ENCODE peak calls at places on chromosomes 16 and 17, in ten cellular contexts. D is mammary epithelial cell, G is lower lobe of right lung, Z is endothelial cell of umbilical vein, Q is DND-41, M is PC-3, B is body of pancreas, K is ovary, W is A673, J is mesendoderm. C is an unnamed sample. For H3K4me1, the result is how much of the 10 kb centered on the place peaks cover.

GRCh38 chr17:83110755-83111154 is 31.3 kb downstream of the METRNL start:
- DNase-seq in M (no peak), D (no peak), B (no peak), Q (no peak), G (no peak), K (no peak), J (no peak), Z (peak), W (no peak), C (no peak)

GRCh38 chr16:87305505-87306391 is 11.4 kb downstream of the C16orf95 start:
- DNase-seq in D (peak), W (peak), Q (no peak), M (no peak), B (no peak), K (no peak), J (peak), Z (no peak), G (no peak), C (peak)

GRCh38 chr16:22353188-22353919 is 21.1 kb downstream of the CDR2 start:
- DNase-seq in Q (no peak), J (peak), G (no peak), K (no peak), W (peak), B (peak), M (peak), D (peak), Z (peak), C (peak)

GRCh38 chr16:81405702-81406113 is 38.9 kb upstream of the CMIP start:
- DNase-seq in M (peak), Z (peak), G (no peak), D (peak), W (no peak), B (peak), K (peak), J (peak), Q (no peak), C (peak)

GRCh38 chr16:81500833-81501521 is 56.4 kb downstream of the CMIP start:
- DNase-seq in W (peak), Z (peak), Q (no peak), K (no peak), M (peak), J (no peak), G (no peak), D (peak), B (no peak), C (peak)

GRCh38 chr17:231966-232807 is 50.7 kb upstream of the DOC2B start:
- DNase-seq in G (no peak), K (peak), Q (no peak), W (no peak), J (no peak), D (no peak), B (no peak), Z (no peak), M (no peak), C (no peak)

GRCh38 chr16:73145166-73145565 is 97.2 kb upstream of the ZFHX3 start:
- DNase-seq in W (no peak), D (no peak), K (no peak), G (no peak), Q (no peak), M (no peak), Z (no peak), J (no peak), B (no peak), C (no peak)

GRCh38 chr17:81019563-81020442 is 15.1 kb upstream of the BAIAP2 start:
- DNase-seq in G (peak), W (no peak), Q (no peak), J (no peak), B (no peak), Z (no peak), K (no peak), D (no peak), M (no peak), C (no peak)

GRCh38 chr17:39777534-39778365 is 40.0 kb downstream of the GRB7 start:
- DNase-seq in W (no peak), J (no peak), B (no peak), G (no peak), M (no peak), Q (no peak), K (no peak), D (no peak), Z (no peak), C (no peak)

GRCh38 chr17:76199466-76199865 is 40.8 kb downstream of the RNF157 start:
- DNase-seq in K (no peak), Q (peak), G (no peak), J (no peak), B (no peak), Z (no peak), M (no peak), D (no peak), W (no peak), C (no peak)

GRCh38 chr17:54172654-54173316 is 350.1 kb downstream of the KIF2B start:
- DNase-seq in G (no peak), K (no peak), M (peak), Z (no peak), D (peak), J (peak), B (peak), Q (peak), W (peak), C (peak)

GRCh38 chr17:7435676-7436555 is 681 bp downstream of the TMEM102 start:
- DNase-seq in Z (peak), B (peak), Q (peak), G (peak), K (no peak), M (peak), D (peak), W (peak), J (peak), C (peak)

GRCh38 chr16:14013571-14014283 is 57.4 kb upstream of the MRTFB start:
- DNase-seq in M (peak), B (peak), J (peak), Z (peak), W (peak), G (no peak), K (peak), D (peak), Q (no peak), C (peak)

GRCh38 chr16:81237282-81237681 is 1.2 kb upstream of the BCO1 start:
- DNase-seq in W (no peak), B (peak), K (no peak), M (peak), J (no peak), G (no peak), Q (no peak), D (peak), Z (no peak), C (no peak)

GRCh38 chr17:34637041-34637547 is 57.7 kb downstream of the TMEM132E start:
- DNase-seq in M (no peak), Z (no peak), Q (no peak), B (no peak), K (no peak), J (no peak), G (peak), W (no peak), D (no peak), C (no peak)

DNA sequence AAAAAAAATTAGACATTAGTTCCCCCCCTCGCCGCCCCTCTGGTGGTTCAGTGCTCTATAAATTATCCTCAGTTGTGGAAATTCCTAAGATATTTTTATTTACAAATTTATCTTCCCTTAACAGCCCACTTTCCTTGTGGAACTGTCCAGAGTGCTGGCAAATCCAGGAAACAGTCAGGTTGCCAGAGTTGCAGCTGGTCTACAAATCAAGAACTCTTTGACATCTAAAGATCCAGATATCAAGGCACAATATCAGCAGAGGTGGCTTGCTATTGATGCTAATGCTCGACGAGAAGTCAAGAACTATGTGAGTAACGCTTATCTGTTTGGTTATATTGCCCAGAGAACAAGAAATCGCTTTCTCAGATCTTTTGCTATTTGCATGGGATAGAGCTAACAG is 2.9 kb downstream of the KPNB1 start:
- DNase-seq in J (peak), W (no peak), Z (peak), G (no peak), Q (no peak), D (no peak), K (no peak), B (no peak), M (no peak), C (peak)
- H3K4me1 ChIP-seq in J (under half), W (under half), Z (under half), G (under half), Q (half or more), D (under half), K (under half), B (under half), M (under half), C (under half)

GRCh38 chr17:4734857-4735475 is 3.7 kb downstream of the MED11 start:
- DNase-seq in D (no peak), K (no peak), J (no peak), M (no peak), W (no peak), Q (no peak), Z (no peak), B (no peak), G (peak), C (no peak)
- H3K27ac ChIP-seq in D (no peak), K (no peak), J (no peak), M (no peak), W (no peak), Q (no peak), Z (no peak), B (peak), G (no peak), C (no peak)

GRCh38 chr17:50906443-50906842 is 40.3 kb upstream of the TOB1 start:
- DNase-seq in G (no peak), W (no peak), B (no peak), D (no peak), Z (no peak), M (no peak), K (no peak), Q (no peak), J (no peak), C (no peak)

GRCh38 chr17:50902768-50903353 is 36.7 kb upstream of the TOB1 start:
- DNase-seq in D (no peak), K (no peak), G (no peak), B (no peak), J (no peak), Z (no peak), W (no peak), Q (no peak), M (no peak), C (no peak)

GRCh38 chr17:50903604-50904521 is 37.7 kb upstream of the TOB1 start:
- DNase-seq in K (no peak), G (no peak), W (no peak), D (peak), J (no peak), M (peak), Q (no peak), B (no peak), Z (no peak), C (peak)

GRCh38 chr17:50904522-50905459 is 38.6 kb upstream of the TOB1 start:
- DNase-seq in J (no peak), W (no peak), K (peak), Q (no peak), G (peak), M (peak), Z (no peak), B (peak), D (no peak), C (no peak)

DNA sequence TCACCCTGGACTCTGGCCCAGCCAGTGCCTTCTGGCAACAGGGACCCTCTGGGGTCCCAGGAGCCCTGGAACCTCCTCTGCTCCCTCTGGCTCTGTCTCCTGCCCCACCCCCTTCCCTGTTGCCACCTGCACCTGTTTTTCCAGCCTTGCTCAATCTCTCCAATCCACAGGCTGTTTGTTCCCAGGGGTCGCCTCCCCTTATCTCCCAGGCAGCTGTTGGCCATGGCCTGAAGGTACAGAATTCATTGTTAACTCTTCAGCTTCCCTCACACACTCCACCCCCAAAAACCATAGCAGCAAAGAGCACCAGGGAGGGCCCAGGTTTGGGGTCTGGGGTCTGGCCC is 39.3 kb upstream of the TOB1 start:
- DNase-seq in W (no peak), M (no peak), K (no peak), B (peak), J (peak), Q (no peak), G (no peak), Z (no peak), D (no peak), C (no peak)
- H3K4me1 ChIP-seq in W (under half), M (under half), K (under half), B (half or more), J (under half), Q (under half), G (under half), Z (under half), D (under half), C (under half)

DNA sequence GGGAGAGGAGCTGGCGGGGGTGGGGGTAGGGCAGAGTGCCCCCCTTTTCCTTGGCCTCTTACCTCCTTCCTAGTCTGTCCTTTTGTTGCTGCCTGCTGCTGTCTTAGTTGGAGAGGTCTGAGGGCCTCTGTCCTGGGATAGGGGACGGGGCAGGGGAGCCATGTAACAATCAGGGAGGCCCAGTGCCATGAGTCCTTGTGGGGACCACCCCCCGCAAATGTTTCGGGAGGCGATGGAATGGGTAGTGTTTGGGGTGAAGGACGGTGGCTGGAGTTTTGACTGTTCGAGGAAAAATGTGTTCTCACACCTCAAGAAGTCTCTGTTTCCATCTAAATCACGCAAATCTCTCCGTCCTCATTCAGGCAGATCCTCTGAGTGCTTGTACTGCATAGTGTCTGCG is 99.0 kb downstream of the OR1D5 start:
- DNase-seq in B (no peak), G (no peak), K (no peak), Z (no peak), W (no peak), J (no peak), M (no peak), Q (no peak), D (no peak), C (no peak)
- H3K27ac ChIP-seq in B (no peak), G (no peak), K (no peak), Z (no peak), W (no peak), J (no peak), M (no peak), Q (no peak), D (no peak), C (no peak)

GRCh38 chr17:77371888-77372443 is 231.2 kb downstream of the SEC14L1 start:
- DNase-seq in Z (no peak), B (no peak), G (no peak), K (peak), Q (no peak), W (no peak), D (no peak), J (peak), M (no peak), C (no peak)
- H3K4me1 ChIP-seq in Z (under half), B (half or more), G (half or more), K (under half), Q (under half), W (under half), D (half or more), J (under half), M (under half), C (half or more)